ENCODE peak calls at places on chromosomes 11 and 22, in six cellular contexts. A is AG08395; V is CD4-positive, alpha-beta T cell; Q is EH; D is lower leg skin; U is amniotic stem cell. L is an unnamed sample.

GRCh38 chr11:1298695-1299492 is 10.5 kb downstream of the TOLLIP start:
- DNase-seq in A (peak), Q (peak), V (no peak), U (no peak), D (peak), L (peak)

GRCh38 chr11:70545626-70545945 is 147.3 kb downstream of the CTTN start:
- DNase-seq in V (no peak), Q (no peak), D (no peak), U (no peak), A (no peak), L (no peak)

GRCh38 chr11:19738124-19738523 is 25.5 kb downstream of the NAV2 start:
- DNase-seq in D (no peak), U (no peak), Q (no peak), V (no peak), A (no peak), L (no peak)

GRCh38 chr22:18062421-18062820 is 15.4 kb upstream of the PEX26 start:
- DNase-seq in A (no peak), U (no peak), V (no peak), D (no peak), Q (no peak), L (no peak)

GRCh38 chr11:77345621-77346020 is 44.1 kb upstream of the GDPD4 start:
- DNase-seq in V (no peak), U (no peak), A (peak), D (no peak), Q (peak), L (peak)

GRCh38 chr22:25153961-25154685 is 45.5 kb upstream of the CRYBB3 start:
- DNase-seq in V (no peak), Q (no peak), A (peak), U (no peak), D (no peak), L (no peak)

GRCh38 chr11:134155456-134155855 is 68.3 kb downstream of the NCAPD3 start:
- DNase-seq in D (no peak), A (no peak), V (no peak), Q (no peak), U (no peak), L (no peak)

GRCh38 chr11:69008774-69009440 is 4.1 kb downstream of the MRGPRF start:
- DNase-seq in U (peak), Q (peak), A (peak), V (no peak), D (peak), L (peak)

GRCh38 chr22:41917906-41918791 is 3.3 kb upstream of the SHISA8 start:
- DNase-seq in D (no peak), A (peak), V (no peak), Q (peak), U (no peak), L (peak)